ENCODE peak calls at places on chromosomes 5 and 9, in four cellular contexts. One of them, this sample, is unnamed.

GRCh38 chr5:98927242-98927987 is 1.4 kb downstream of the CHD1 start:
- DNase-seq in COLO829: no peak
- DNase-seq in GM06990: peak; percentile 31
- DNase-seq in naive thymus-derived CD8-positive, alpha-beta T cell: peak; percentile 76
- DNase-seq in this sample: peak; percentile 6

GRCh38 chr9:94827584-94828304 is 101.2 kb downstream of the AOPEP start:
- DNase-seq in GM06990: no peak
- DNase-seq in naive thymus-derived CD8-positive, alpha-beta T cell: no peak
- DNase-seq in COLO829: no peak
- DNase-seq in this sample: no peak

GRCh38 chr9:127968717-127969383 is 11.9 kb downstream of the EEIG1 start:
- DNase-seq in COLO829: no peak
- DNase-seq in GM06990: no peak
- DNase-seq in naive thymus-derived CD8-positive, alpha-beta T cell: no peak
- DNase-seq in this sample: no peak

GRCh38 chr5:155799308-155799707 is 527.7 kb upstream of the SGCD start:
- DNase-seq in GM06990: no peak
- DNase-seq in naive thymus-derived CD8-positive, alpha-beta T cell: no peak
- DNase-seq in COLO829: no peak
- DNase-seq in this sample: no peak

GRCh38 chr9:2132484-2133082 is 117.4 kb downstream of the SMARCA2 start:
- DNase-seq in naive thymus-derived CD8-positive, alpha-beta T cell: no peak
- DNase-seq in COLO829: no peak
- DNase-seq in GM06990: no peak
- DNase-seq in this sample: no peak

GRCh38 chr9:36401179-36401740 is 1.2 kb upstream of the RNF38 start:
- DNase-seq in naive thymus-derived CD8-positive, alpha-beta T cell: no peak
- DNase-seq in COLO829: peak; percentile 93
- DNase-seq in GM06990: no peak
- DNase-seq in this sample: peak; percentile 83

GRCh38 chr9:106753155-106753671 is 109.8 kb upstream of the ZNF462 start:
- DNase-seq in naive thymus-derived CD8-positive, alpha-beta T cell: no peak
- DNase-seq in GM06990: peak; percentile 71
- DNase-seq in COLO829: no peak
- DNase-seq in this sample: no peak

GRCh38 chr5:127351418-127351817 is 60.8 kb downstream of the MEGF10 start:
- DNase-seq in GM06990: no peak
- DNase-seq in COLO829: no peak
- DNase-seq in naive thymus-derived CD8-positive, alpha-beta T cell: no peak
- DNase-seq in this sample: no peak

GRCh38 chr9:121597693-121598166 is 53.7 kb upstream of the DAB2IP start:
- DNase-seq in COLO829: no peak
- DNase-seq in naive thymus-derived CD8-positive, alpha-beta T cell: no peak
- DNase-seq in GM06990: no peak
- DNase-seq in this sample: no peak

GRCh38 chr9:6584881-6585597 is 60.5 kb downstream of the GLDC start:
- DNase-seq in naive thymus-derived CD8-positive, alpha-beta T cell: no peak
- DNase-seq in GM06990: peak; percentile 41
- DNase-seq in COLO829: peak; percentile 11
- DNase-seq in this sample: no peak

GRCh38 chr9:76629205-76629990 is 134.8 kb upstream of the PCA3 start:
- DNase-seq in naive thymus-derived CD8-positive, alpha-beta T cell: no peak
- DNase-seq in GM06990: no peak
- DNase-seq in COLO829: no peak
- DNase-seq in this sample: no peak

GRCh38 chr9:101458955-101459631 is 23.5 kb upstream of the ALDOB start:
- DNase-seq in COLO829: peak; percentile 85
- DNase-seq in naive thymus-derived CD8-positive, alpha-beta T cell: no peak
- DNase-seq in GM06990: peak; percentile 31
- DNase-seq in this sample: no peak

GRCh38 chr5:68187268-68188055 is 28.1 kb upstream of the PIK3R1 start:
- DNase-seq in COLO829: no peak
- DNase-seq in GM06990: no peak
- DNase-seq in naive thymus-derived CD8-positive, alpha-beta T cell: no peak
- DNase-seq in this sample: no peak

GRCh38 chr5:107486489-107486888 is 184.2 kb downstream of the EFNA5 start:
- DNase-seq in GM06990: peak; percentile 32
- DNase-seq in COLO829: no peak
- DNase-seq in naive thymus-derived CD8-positive, alpha-beta T cell: no peak
- DNase-seq in this sample: no peak

GRCh38 chr5:82159014-82159413 is 119.1 kb downstream of the RPS23 start:
- DNase-seq in GM06990: no peak
- DNase-seq in COLO829: no peak
- DNase-seq in naive thymus-derived CD8-positive, alpha-beta T cell: no peak
- DNase-seq in this sample: no peak

GRCh38 chr9:81083062-81083461 is 606.3 kb downstream of the TLE1 start:
- DNase-seq in naive thymus-derived CD8-positive, alpha-beta T cell: no peak
- DNase-seq in COLO829: peak; percentile 57
- DNase-seq in GM06990: no peak
- DNase-seq in this sample: no peak

GRCh38 chr5:63648376-63648775 is 313.9 kb downstream of the HTR1A start:
- DNase-seq in naive thymus-derived CD8-positive, alpha-beta T cell: no peak
- DNase-seq in GM06990: no peak
- DNase-seq in COLO829: no peak
- DNase-seq in this sample: no peak

GRCh38 chr5:111777382-111777781 is 20.4 kb upstream of the NREP start:
- DNase-seq in COLO829: no peak
- DNase-seq in GM06990: no peak
- DNase-seq in naive thymus-derived CD8-positive, alpha-beta T cell: no peak
- DNase-seq in this sample: no peak

GRCh38 chr5:18394154-18394804 is 760.0 kb downstream of the TAF11L14 start:
- DNase-seq in naive thymus-derived CD8-positive, alpha-beta T cell: no peak
- DNase-seq in GM06990: no peak
- DNase-seq in COLO829: peak; percentile 42
- DNase-seq in this sample: peak; percentile 1

GRCh38 chr9:135990468-135991429 is 29.6 kb upstream of the UBAC1 start:
- DNase-seq in COLO829: no peak
- DNase-seq in GM06990: peak; percentile 48
- DNase-seq in naive thymus-derived CD8-positive, alpha-beta T cell: peak; percentile 72
- DNase-seq in this sample: peak; percentile 58

GRCh38 chr9:119026120-119026519 is 343.1 kb downstream of the BRINP1 start:
- DNase-seq in COLO829: no peak
- DNase-seq in naive thymus-derived CD8-positive, alpha-beta T cell: no peak
- DNase-seq in GM06990: no peak
- DNase-seq in this sample: no peak

GRCh38 chr9:71663931-71664459 is 104.3 kb downstream of the CEMIP2 start:
- DNase-seq in GM06990: no peak
- DNase-seq in naive thymus-derived CD8-positive, alpha-beta T cell: no peak
- DNase-seq in COLO829: no peak
- DNase-seq in this sample: no peak

GRCh38 chr5:143338658-143339366 is 64.7 kb downstream of the NR3C1 start:
- DNase-seq in COLO829: no peak
- DNase-seq in GM06990: no peak
- DNase-seq in naive thymus-derived CD8-positive, alpha-beta T cell: no peak
- DNase-seq in this sample: no peak

GRCh38 chr9:109319631-109320233 is 1.1 kb downstream of the EPB41L4B start:
- DNase-seq in naive thymus-derived CD8-positive, alpha-beta T cell: no peak
- DNase-seq in GM06990: peak; percentile 22
- DNase-seq in COLO829: no peak
- DNase-seq in this sample: no peak

GRCh38 chr5:7886849-7887460 is 18.0 kb downstream of the MTRR start:
- DNase-seq in COLO829: peak; percentile 27
- DNase-seq in naive thymus-derived CD8-positive, alpha-beta T cell: no peak
- DNase-seq in GM06990: no peak
- DNase-seq in this sample: no peak

GRCh38 chr5:119082691-119083090 is 11.8 kb downstream of the DMXL1 start:
- DNase-seq in COLO829: no peak
- DNase-seq in GM06990: no peak
- DNase-seq in naive thymus-derived CD8-positive, alpha-beta T cell: no peak
- DNase-seq in this sample: no peak

GRCh38 chr5:92309336-92309991 is 926.3 kb upstream of the ARRDC3 start:
- DNase-seq in naive thymus-derived CD8-positive, alpha-beta T cell: no peak
- DNase-seq in COLO829: peak; percentile 13
- DNase-seq in GM06990: no peak
- DNase-seq in this sample: no peak